ENCODE peak calls at places on chromosomes 13 and 19, in four cellular contexts. One of them, this sample, is unnamed.

GRCh38 chr19:18846862-18847515 is 15.2 kb downstream of the UPF1 start:
- DNase-seq in fibroblast of pulmonary artery: peak; percentile 83
- DNase-seq in endothelial cell: peak; percentile 81
- DNase-seq in A549: peak; percentile 68
- DNase-seq in this sample: peak; percentile 94

GRCh38 chr13:48251616-48252081 is 18.6 kb downstream of the ITM2B start:
- DNase-seq in fibroblast of pulmonary artery: peak; percentile 73
- DNase-seq in endothelial cell: no peak
- DNase-seq in A549: no peak
- DNase-seq in this sample: no peak

GRCh38 chr19:511101-511841 is 4.0 kb downstream of the TPGS1 start:
- DNase-seq in fibroblast of pulmonary artery: peak; percentile 72
- DNase-seq in endothelial cell: no peak
- DNase-seq in A549: no peak
- DNase-seq in this sample: peak; percentile 92

GRCh38 chr19:40612831-40613668 is 11.9 kb downstream of the LTBP4 start:
- DNase-seq in fibroblast of pulmonary artery: peak; percentile 48
- DNase-seq in endothelial cell: peak; percentile 77
- DNase-seq in A549: peak; percentile 71
- DNase-seq in this sample: peak; percentile 88

GRCh38 chr19:2503521-2504109 is 27.7 kb downstream of the GADD45B start:
- DNase-seq in fibroblast of pulmonary artery: peak; percentile 60
- DNase-seq in endothelial cell: no peak
- DNase-seq in A549: no peak
- DNase-seq in this sample: no peak

GRCh38 chr13:45278096-45278645 is 62.8 kb downstream of the TPT1 start:
- DNase-seq in fibroblast of pulmonary artery: peak; percentile 62
- DNase-seq in endothelial cell: no peak
- DNase-seq in A549: no peak
- DNase-seq in this sample: no peak

GRCh38 chr19:23183251-23183650 is 66.4 kb downstream of the ZNF730 start:
- DNase-seq in fibroblast of pulmonary artery: no peak
- DNase-seq in endothelial cell: no peak
- DNase-seq in A549: no peak
- DNase-seq in this sample: no peak

GRCh38 chr19:3094638-3095374 is 644 bp downstream of the GNA11 start:
- DNase-seq in fibroblast of pulmonary artery: peak; percentile 17
- DNase-seq in endothelial cell: peak; percentile 33
- DNase-seq in A549: no peak
- DNase-seq in this sample: peak; percentile 82

GRCh38 chr13:64723735-64724134 is 2506.4 kb downstream of the PCDH9 start:
- DNase-seq in fibroblast of pulmonary artery: peak; percentile 97
- DNase-seq in endothelial cell: no peak
- DNase-seq in A549: peak; percentile 33
- DNase-seq in this sample: no peak

GRCh38 chr13:97781891-97782305 is 171.6 kb upstream of the IPO5 start:
- DNase-seq in fibroblast of pulmonary artery: peak; percentile 58
- DNase-seq in endothelial cell: no peak
- DNase-seq in A549: no peak
- DNase-seq in this sample: no peak

GRCh38 chr19:13363954-13364353 is 142.3 kb downstream of the CACNA1A start:
- DNase-seq in fibroblast of pulmonary artery: no peak
- DNase-seq in endothelial cell: no peak
- DNase-seq in A549: no peak
- DNase-seq in this sample: no peak

GRCh38 chr19:28727835-28728159 is 485.2 kb downstream of the UQCRFS1 start:
- DNase-seq in fibroblast of pulmonary artery: no peak
- DNase-seq in endothelial cell: no peak
- DNase-seq in A549: no peak
- DNase-seq in this sample: no peak

GRCh38 chr19:29305268-29305667 is 92.3 kb upstream of the UQCRFS1 start:
- DNase-seq in fibroblast of pulmonary artery: no peak
- DNase-seq in endothelial cell: no peak
- DNase-seq in A549: no peak
- DNase-seq in this sample: no peak

GRCh38 chr19:2627319-2627829 is 75.1 kb downstream of the GNG7 start:
- DNase-seq in fibroblast of pulmonary artery: peak; percentile 96
- DNase-seq in endothelial cell: no peak
- DNase-seq in A549: peak; percentile 76
- DNase-seq in this sample: peak; percentile 95

DNA sequence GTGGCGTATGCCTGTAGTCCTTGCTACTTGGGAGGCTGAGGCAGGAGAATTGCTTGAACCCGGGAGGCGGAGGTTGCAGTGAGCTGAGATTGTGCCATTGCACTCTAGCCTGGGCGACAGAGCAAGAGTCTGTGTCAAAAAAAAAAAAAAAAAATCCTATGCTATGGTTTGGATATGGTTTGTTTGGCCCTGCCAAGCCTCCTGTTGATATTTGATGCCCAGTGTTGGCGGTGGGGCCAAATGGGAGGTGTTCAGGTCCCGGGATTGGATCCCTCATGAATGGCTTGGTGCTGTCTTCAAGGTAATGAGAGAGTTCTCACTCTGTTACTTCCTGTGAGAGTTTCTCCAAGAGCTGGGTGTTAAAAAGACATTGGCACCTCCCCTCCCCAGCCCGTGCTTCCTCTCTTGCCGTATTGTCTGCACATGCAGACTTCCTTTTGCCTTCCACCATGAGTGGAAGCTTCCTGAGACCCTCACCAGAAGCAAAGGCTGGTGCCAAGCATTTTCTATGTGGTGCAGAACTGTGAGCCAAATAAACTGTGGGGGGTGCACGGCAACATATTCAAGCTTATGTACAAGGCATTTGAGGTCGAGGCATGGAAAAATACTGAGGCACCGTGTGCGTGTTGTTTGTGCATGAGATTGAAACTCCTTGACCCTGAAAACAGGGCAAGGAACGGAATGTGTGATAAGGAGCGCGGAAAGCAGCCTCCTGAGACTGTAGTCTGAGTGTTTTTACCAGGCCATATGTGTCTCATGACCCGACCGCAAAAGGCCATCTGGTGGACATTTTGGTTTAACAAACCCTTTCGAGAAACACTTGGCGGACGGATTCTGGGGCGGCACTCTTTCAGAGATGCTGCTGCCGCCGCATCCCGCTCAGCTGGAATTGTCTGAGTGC is 7.3 kb downstream of the SIGLEC9 start:
- DNase-seq in fibroblast of pulmonary artery: peak; percentile 86
- DNase-seq in endothelial cell: no peak
- DNase-seq in A549: no peak
- DNase-seq in this sample: peak; percentile 86
- TF ChIP-seq CTCF in fibroblast of pulmonary artery: peak; percentile 23
- TF ChIP-seq CTCF in endothelial cell: no peak
- TF ChIP-seq CTCF in A549: no peak
- TF ChIP-seq CTCF in this sample: peak; percentile 17

GRCh38 chr13:104314926-104315535 is 1248.8 kb upstream of the SLC10A2 start:
- DNase-seq in fibroblast of pulmonary artery: no peak
- DNase-seq in endothelial cell: no peak
- DNase-seq in A549: no peak
- DNase-seq in this sample: no peak

GRCh38 chr13:104320446-104320845 is 1254.2 kb upstream of the SLC10A2 start:
- DNase-seq in fibroblast of pulmonary artery: peak; percentile 59
- DNase-seq in endothelial cell: no peak
- DNase-seq in A549: no peak
- DNase-seq in this sample: no peak

GRCh38 chr13:104321756-104322155 is 1255.5 kb upstream of the SLC10A2 start:
- DNase-seq in fibroblast of pulmonary artery: no peak
- DNase-seq in endothelial cell: no peak
- DNase-seq in A549: no peak
- DNase-seq in this sample: no peak

GRCh38 chr13:104315606-104316005 is 1249.4 kb upstream of the SLC10A2 start:
- DNase-seq in fibroblast of pulmonary artery: peak; percentile 95
- DNase-seq in endothelial cell: no peak
- DNase-seq in A549: no peak
- DNase-seq in this sample: no peak

DNA sequence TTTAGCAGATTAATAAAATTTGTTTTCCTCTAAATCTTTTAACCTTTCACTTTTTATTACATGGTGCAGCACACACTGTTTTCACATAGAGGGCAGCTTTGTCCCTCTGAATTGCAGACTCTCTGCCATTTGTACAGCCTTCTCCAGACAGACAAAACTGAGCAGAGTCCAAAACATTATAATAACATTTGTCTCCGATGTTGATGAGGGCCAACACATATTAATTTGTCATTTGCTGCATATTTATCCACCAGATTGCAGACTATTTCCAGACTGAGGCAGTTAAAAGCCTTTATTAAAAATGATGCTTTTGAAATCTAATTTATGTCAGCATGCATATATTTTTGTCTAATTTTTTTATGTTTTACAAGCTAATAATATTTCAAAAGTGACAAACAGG is 1251.9 kb upstream of the SLC10A2 start:
- DNase-seq in fibroblast of pulmonary artery: peak; percentile 68
- DNase-seq in endothelial cell: no peak
- DNase-seq in A549: no peak
- DNase-seq in this sample: no peak
- TF ChIP-seq CTCF in fibroblast of pulmonary artery: peak; percentile 61
- TF ChIP-seq CTCF in endothelial cell: no peak
- TF ChIP-seq CTCF in A549: no peak
- TF ChIP-seq CTCF in this sample: no peak

GRCh38 chr19:16026131-16026530 is 50.2 kb upstream of the TPM4 start:
- DNase-seq in fibroblast of pulmonary artery: no peak
- DNase-seq in endothelial cell: no peak
- DNase-seq in A549: no peak
- DNase-seq in this sample: peak; percentile 25

GRCh38 chr19:16026756-16027155 is 49.5 kb upstream of the TPM4 start:
- DNase-seq in fibroblast of pulmonary artery: no peak
- DNase-seq in endothelial cell: no peak
- DNase-seq in A549: no peak
- DNase-seq in this sample: no peak

GRCh38 chr19:16024266-16025107 is 51.8 kb upstream of the TPM4 start:
- DNase-seq in fibroblast of pulmonary artery: no peak
- DNase-seq in endothelial cell: no peak
- DNase-seq in A549: no peak
- DNase-seq in this sample: no peak

GRCh38 chr19:16023558-16023915 is 52.8 kb upstream of the TPM4 start:
- DNase-seq in fibroblast of pulmonary artery: no peak
- DNase-seq in endothelial cell: no peak
- DNase-seq in A549: no peak
- DNase-seq in this sample: peak; percentile 64

GRCh38 chr19:16025108-16026101 is 50.9 kb upstream of the TPM4 start:
- DNase-seq in fibroblast of pulmonary artery: peak; percentile 61
- DNase-seq in endothelial cell: peak; percentile 15
- DNase-seq in A549: peak; percentile 68
- DNase-seq in this sample: peak; percentile 61
- TF ChIP-seq CTCF in fibroblast of pulmonary artery: peak; percentile 61
- TF ChIP-seq CTCF in endothelial cell: no peak
- TF ChIP-seq CTCF in A549: no peak
- TF ChIP-seq CTCF in this sample: no peak

GRCh38 chr19:43695985-43696729 is 19.7 kb upstream of the IRGC start:
- DNase-seq in fibroblast of pulmonary artery: no peak
- DNase-seq in endothelial cell: no peak
- DNase-seq in A549: no peak
- DNase-seq in this sample: no peak

GRCh38 chr19:43704002-43704705 is 11.7 kb upstream of the IRGC start:
- DNase-seq in fibroblast of pulmonary artery: no peak
- DNase-seq in endothelial cell: no peak
- DNase-seq in A549: no peak
- DNase-seq in this sample: no peak

GRCh38 chr19:43700368-43701015 is 15.4 kb upstream of the IRGC start:
- DNase-seq in fibroblast of pulmonary artery: peak; percentile 76
- DNase-seq in endothelial cell: no peak
- DNase-seq in A549: no peak
- DNase-seq in this sample: no peak

GRCh38 chr19:43697295-43697694 is 18.6 kb upstream of the IRGC start:
- DNase-seq in fibroblast of pulmonary artery: no peak
- DNase-seq in endothelial cell: no peak
- DNase-seq in A549: no peak
- DNase-seq in this sample: no peak

GRCh38 chr19:43699506-43700367 is 16.1 kb upstream of the IRGC start:
- DNase-seq in fibroblast of pulmonary artery: peak; percentile 40
- DNase-seq in endothelial cell: peak; percentile 36
- DNase-seq in A549: no peak
- DNase-seq in this sample: peak; percentile 80
- TF ChIP-seq CTCF in fibroblast of pulmonary artery: no peak
- TF ChIP-seq CTCF in endothelial cell: no peak
- TF ChIP-seq CTCF in A549: no peak
- TF ChIP-seq CTCF in this sample: no peak

GRCh38 chr13:113948034-113948742 is 25.7 kb downstream of the C13orf46 start:
- DNase-seq in fibroblast of pulmonary artery: no peak
- DNase-seq in endothelial cell: no peak
- DNase-seq in A549: no peak
- DNase-seq in this sample: peak; percentile 37

GRCh38 chr13:113946409-113947181 is 27.3 kb downstream of the C13orf46 start:
- DNase-seq in fibroblast of pulmonary artery: no peak
- DNase-seq in endothelial cell: no peak
- DNase-seq in A549: no peak
- DNase-seq in this sample: peak; percentile 61

GRCh38 chr13:113949546-113949945 is 24.3 kb downstream of the C13orf46 start:
- DNase-seq in fibroblast of pulmonary artery: no peak
- DNase-seq in endothelial cell: no peak
- DNase-seq in A549: no peak
- DNase-seq in this sample: peak; percentile 64

GRCh38 chr13:113945857-113946408 is 27.9 kb downstream of the C13orf46 start:
- DNase-seq in fibroblast of pulmonary artery: no peak
- DNase-seq in endothelial cell: no peak
- DNase-seq in A549: no peak
- DNase-seq in this sample: peak; percentile 47

DNA sequence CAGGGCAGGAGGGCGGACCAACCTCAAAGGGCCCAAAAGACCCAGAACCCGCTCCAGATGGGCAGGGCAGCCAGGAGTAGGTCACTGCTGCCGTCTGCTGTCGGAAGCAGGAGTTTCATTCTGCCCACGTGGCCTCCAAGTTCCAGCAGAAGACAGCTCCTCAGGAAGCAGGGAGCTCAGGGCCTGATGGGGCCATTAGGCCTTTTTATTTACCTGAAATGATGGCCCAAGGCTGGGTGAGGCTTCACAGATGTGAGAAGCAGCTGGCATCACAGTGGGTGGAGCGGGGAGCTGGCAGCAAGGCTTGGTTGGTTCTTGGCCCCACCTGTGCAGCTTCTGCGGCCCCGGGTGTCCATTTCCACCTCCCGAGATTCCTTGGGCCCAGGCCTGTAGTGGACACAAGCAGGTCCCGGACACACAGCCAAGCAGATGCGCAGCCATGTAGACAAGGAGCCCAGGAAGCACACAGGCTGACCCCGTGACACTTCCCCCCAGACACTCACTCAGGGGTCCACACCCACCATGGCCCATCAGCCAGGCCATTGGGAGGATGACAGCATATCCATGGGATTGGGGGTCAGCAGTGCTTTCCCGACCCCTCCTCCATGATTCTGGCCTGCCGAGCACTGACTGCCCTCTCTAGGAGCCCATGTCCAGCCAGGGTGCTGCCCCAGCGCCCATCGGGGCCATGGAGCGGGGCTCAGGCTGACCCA is 26.4 kb downstream of the C13orf46 start:
- DNase-seq in fibroblast of pulmonary artery: peak; percentile 61
- DNase-seq in endothelial cell: no peak
- DNase-seq in A549: no peak
- DNase-seq in this sample: peak; percentile 67
- TF ChIP-seq CTCF in fibroblast of pulmonary artery: peak; percentile 62
- TF ChIP-seq CTCF in endothelial cell: no peak
- TF ChIP-seq CTCF in A549: peak; percentile 25
- TF ChIP-seq CTCF in this sample: no peak